ENCODE peak calls at places on chromosome 4, in seven cellular contexts. Z is AG10803; G is Ammon's horn; S is activated CD4-positive, alpha-beta T cell treated with anti-CD3 and anti-CD28 coated beads, Interleukin-2, amount 50 U/mL, for 1 hour; F is AG09309; I is activated CD8-positive, alpha-beta T cell treated with anti-CD3 and anti-CD28 coated beads for 36 hours; A is pons. P is an unnamed sample.

GRCh38 chr4:110049951-110050925 is 137.6 kb downstream of the EGF start:
- DNase-seq in A (peak; percentile 79), I (peak; percentile 65), G (peak; percentile 63), Z (peak; percentile 48), S (peak; percentile 46), F (no peak), P (peak; percentile 77)

GRCh38 chr4:2937146-2937857 is 25.9 kb downstream of the NOP14 start:
- DNase-seq in A (no peak), S (no peak), I (peak; percentile 40), Z (no peak), F (no peak), G (no peak), P (no peak)

GRCh38 chr4:2714071-2714770 is 41.9 kb downstream of the TNIP2 start:
- DNase-seq in A (no peak), Z (peak; percentile 17), S (peak; percentile 35), G (no peak), F (no peak), I (peak; percentile 75), P (peak; percentile 83)

GRCh38 chr4:1985780-1986577 is 22.8 kb downstream of the NELFA start:
- DNase-seq in G (no peak), S (no peak), Z (no peak), A (no peak), I (no peak), F (no peak), P (no peak)

GRCh38 chr4:108596389-108596788 is 24.0 kb upstream of the RPL34 start:
- DNase-seq in S (no peak), I (no peak), Z (no peak), G (no peak), F (no peak), A (no peak), P (peak; percentile 16)

GRCh38 chr4:133148690-133149363 is at the start of gene PCDH10:
- DNase-seq in I (peak; percentile 56), A (peak; percentile 97), G (peak; percentile 98), Z (peak; percentile 80), S (no peak), F (peak; percentile 40), P (peak; percentile 88)

GRCh38 chr4:82528868-82529267 is 32.9 kb downstream of the TMEM150C start:
- DNase-seq in G (peak; percentile 30), A (no peak), I (no peak), S (no peak), F (no peak), Z (no peak), P (no peak)

GRCh38 chr4:128908735-128909134 is 99.2 kb downstream of the JADE1 start:
- DNase-seq in G (no peak), A (no peak), I (no peak), F (no peak), S (no peak), Z (no peak), P (no peak)

GRCh38 chr4:119627267-119628190 is 1.1 kb downstream of the PDE5A start:
- DNase-seq in A (no peak), F (no peak), I (peak; percentile 54), G (peak; percentile 21), Z (peak; percentile 34), S (peak; percentile 52), P (peak; percentile 80)

P was measured in foreskin fibroblast.